ENCODE peak calls at places on chromosomes 4 and X, in five cellular contexts. O, Y, D, P and X are unnamed samples.

GRCh38 chr4:38013461-38014366 is 53.5 kb downstream of the PTTG2 start:
- DNase-seq in O (peak; percentile 31), Y (no peak), D (peak; percentile 7), P (no peak), X (no peak)

GRCh38 chr4:12118651-12119213 is 690.0 kb upstream of the HS3ST1 start:
- DNase-seq in O (no peak), Y (no peak), D (no peak), P (no peak), X (no peak)

GRCh38 chr4:129344058-129344457 is 248.1 kb downstream of the C4orf33 start:
- DNase-seq in O (peak; percentile 39), Y (no peak), D (no peak), P (no peak), X (no peak)

GRCh38 chrX:9644335-9644734 is 121.3 kb downstream of the GPR143 start:
- DNase-seq in O (no peak), Y (no peak), D (no peak), P (no peak), X (no peak)

GRCh38 chr4:64784125-64784524 is 374.9 kb upstream of the TECRL start:
- DNase-seq in O (no peak), Y (no peak), D (no peak), P (no peak), X (no peak)

GRCh38 chrX:147838465-147839131 is 73.1 kb upstream of the FMR1 start:
- DNase-seq in O (no peak), Y (no peak), D (no peak), P (no peak), X (peak; percentile 2)

GRCh38 chr4:55181606-55182005 is 56.2 kb upstream of the KDR start:
- DNase-seq in O (no peak), Y (no peak), D (no peak), P (no peak), X (no peak)

GRCh38 chrX:132219343-132219768 is at the start of gene RAP2C:
- DNase-seq in O (peak; percentile 53), Y (peak; percentile 60), D (peak; percentile 19), P (peak; percentile 48), X (peak; percentile 73)

GRCh38 chrX:30215357-30215843 is at the start of gene MAGEB2:
- DNase-seq in O (peak; percentile 77), Y (no peak), D (no peak), P (no peak), X (no peak)